ENCODE peak calls at places on chromosome 5, in ten cellular contexts. G, X, Z, T, S, K, W, E, Q and U are unnamed samples.

GRCh38 chr5:76696254-76696653 is 19.7 kb upstream of the F2R start:
- DNase-seq in Q (no peak), W (no peak), K (no peak), G (no peak), S (no peak), T (no peak), E (no peak), X (no peak), Z (peak), U (no peak)

GRCh38 chr5:166102947-166103346 is 2188.5 kb upstream of the WWC1 start:
- DNase-seq in T (no peak), K (no peak), W (no peak), G (no peak), E (no peak), X (no peak), Z (no peak), S (no peak), Q (no peak), U (no peak)

GRCh38 chr5:149228610-149229297 is 42.9 kb upstream of the AFAP1L1 start:
- DNase-seq in E (no peak), Q (no peak), X (peak), W (no peak), S (no peak), T (no peak), Z (peak), K (peak), G (peak), U (no peak)

GRCh38 chr5:65625743-65626142 is 916 bp downstream of the SHLD3 start:
- DNase-seq in Z (no peak), Q (no peak), E (no peak), T (no peak), K (no peak), G (no peak), X (no peak), S (no peak), W (no peak), U (no peak)

GRCh38 chr5:172641359-172642045 is 439 bp downstream of the NEURL1B start:
- DNase-seq in K (no peak), G (peak), E (peak), Q (no peak), S (peak), X (peak), T (peak), W (peak), Z (no peak), U (no peak)

GRCh38 chr5:43432486-43433365 is 20.5 kb upstream of the CCL28 start:
- DNase-seq in Q (no peak), K (peak), X (no peak), Z (peak), W (peak), T (no peak), S (peak), E (no peak), G (no peak), U (no peak)

GRCh38 chr5:67002832-67003231 is 193.8 kb downstream of the CD180 start:
- DNase-seq in S (no peak), K (peak), Q (no peak), G (no peak), Z (no peak), X (no peak), T (no peak), E (no peak), W (no peak), U (no peak)

GRCh38 chr5:133873936-133874585 is 94.4 kb downstream of the C5orf15 start:
- DNase-seq in Z (no peak), G (no peak), K (no peak), Q (no peak), X (no peak), T (no peak), W (no peak), E (no peak), S (no peak), U (no peak)

GRCh38 chr5:111772456-111772855 is 15.5 kb upstream of the NREP start:
- DNase-seq in G (no peak), E (no peak), S (no peak), K (no peak), Q (no peak), Z (no peak), X (no peak), T (peak), W (no peak), U (no peak)

GRCh38 chr5:72494700-72495124 is 12.5 kb downstream of the ZNF366 start:
- DNase-seq in W (no peak), T (no peak), K (peak), G (no peak), Q (no peak), S (no peak), X (no peak), E (no peak), Z (peak), U (no peak)

GRCh38 chr5:144121577-144121976 is 48.9 kb downstream of the YIPF5 start:
- DNase-seq in T (no peak), E (no peak), S (no peak), G (no peak), X (no peak), K (no peak), Z (peak), Q (no peak), W (no peak), U (no peak)

GRCh38 chr5:136309376-136309775 is 56.0 kb downstream of the TRPC7 start:
- DNase-seq in S (no peak), X (no peak), E (no peak), K (no peak), Q (no peak), W (no peak), G (no peak), Z (no peak), T (no peak), U (no peak)

GRCh38 chr5:13606051-13606450 is 338.4 kb downstream of the DNAH5 start:
- DNase-seq in Z (no peak), E (no peak), Q (no peak), K (peak), W (no peak), X (no peak), S (no peak), T (no peak), G (no peak), U (no peak)

GRCh38 chr5:97009212-97009898 is 73.5 kb downstream of the LNPEP start:
- DNase-seq in E (no peak), W (no peak), Z (peak), T (no peak), X (no peak), G (peak), S (no peak), K (no peak), Q (no peak), U (no peak)

GRCh38 chr5:71461360-71461759 is 5.9 kb downstream of the BDP1 start:
- DNase-seq in T (no peak), S (no peak), Q (no peak), E (no peak), Z (no peak), G (no peak), X (no peak), K (no peak), W (no peak), U (no peak)

GRCh38 chr5:158303261-158303660 is 444.3 kb upstream of the CLINT1 start:
- DNase-seq in S (no peak), G (no peak), Z (peak), Q (no peak), X (no peak), W (no peak), E (no peak), K (no peak), T (no peak), U (no peak)

GRCh38 chr5:77167695-77168111 is 42.8 kb upstream of the PDE8B start:
- DNase-seq in K (peak), W (no peak), E (no peak), Q (no peak), T (no peak), X (no peak), S (no peak), G (no peak), Z (peak), U (no peak)

GRCh38 chr5:74232281-74232680 is 408.2 kb downstream of the ENC1 start:
- DNase-seq in E (no peak), Q (no peak), T (no peak), W (no peak), Z (peak), S (no peak), X (no peak), K (peak), G (no peak), U (no peak)

GRCh38 chr5:19709403-19709802 is 278.6 kb downstream of the CDH18 start:
- DNase-seq in E (no peak), Q (no peak), K (no peak), X (no peak), S (no peak), G (no peak), W (no peak), T (no peak), Z (no peak), U (no peak)

GRCh38 chr5:143641549-143641955 is 170.4 kb upstream of the HMHB1 start:
- DNase-seq in W (no peak), Z (no peak), K (no peak), G (no peak), S (no peak), T (no peak), Q (no peak), X (no peak), E (no peak), U (no peak)

GRCh38 chr5:113090336-113091106 is 113.9 kb downstream of the DCP2 start:
- DNase-seq in Q (no peak), W (no peak), X (no peak), K (no peak), S (no peak), E (peak), T (no peak), Z (peak), G (no peak), U (no peak)

GRCh38 chr5:129541648-129542251 is 81.7 kb downstream of the ADAMTS19 start:
- DNase-seq in Z (peak), X (no peak), W (no peak), K (no peak), T (no peak), S (no peak), G (peak), E (no peak), Q (no peak), U (no peak)

GRCh38 chr5:15791859-15792258 is 291.9 kb downstream of the FBXL7 start:
- DNase-seq in W (no peak), E (no peak), Z (no peak), K (no peak), X (no peak), Q (no peak), G (no peak), T (no peak), S (no peak), U (no peak)

GRCh38 chr5:15789661-15790060 is 289.7 kb downstream of the FBXL7 start:
- DNase-seq in S (no peak), W (no peak), G (no peak), T (no peak), E (no peak), Z (no peak), Q (no peak), X (no peak), K (no peak), U (no peak)

GRCh38 chr5:15794117-15794985 is 294.4 kb downstream of the FBXL7 start:
- DNase-seq in W (no peak), G (no peak), E (no peak), T (no peak), X (no peak), K (no peak), S (no peak), Z (peak), Q (no peak), U (no peak)

GRCh38 chr5:15790446-15791005 is 290.5 kb downstream of the FBXL7 start:
- DNase-seq in Q (no peak), G (no peak), Z (no peak), X (no peak), W (no peak), T (no peak), E (no peak), S (no peak), K (no peak), U (no peak)

GRCh38 chr5:15791274-15791673 is 291.3 kb downstream of the FBXL7 start:
- DNase-seq in S (no peak), E (no peak), Z (peak), Q (no peak), T (no peak), X (no peak), W (no peak), G (no peak), K (no peak), U (no peak)
- TF ChIP-seq CTCF in S (no peak), E (no peak), Z (no peak), Q (no peak), T (no peak), X (no peak), W (no peak), G (peak), K (peak), U (peak)

DNA sequence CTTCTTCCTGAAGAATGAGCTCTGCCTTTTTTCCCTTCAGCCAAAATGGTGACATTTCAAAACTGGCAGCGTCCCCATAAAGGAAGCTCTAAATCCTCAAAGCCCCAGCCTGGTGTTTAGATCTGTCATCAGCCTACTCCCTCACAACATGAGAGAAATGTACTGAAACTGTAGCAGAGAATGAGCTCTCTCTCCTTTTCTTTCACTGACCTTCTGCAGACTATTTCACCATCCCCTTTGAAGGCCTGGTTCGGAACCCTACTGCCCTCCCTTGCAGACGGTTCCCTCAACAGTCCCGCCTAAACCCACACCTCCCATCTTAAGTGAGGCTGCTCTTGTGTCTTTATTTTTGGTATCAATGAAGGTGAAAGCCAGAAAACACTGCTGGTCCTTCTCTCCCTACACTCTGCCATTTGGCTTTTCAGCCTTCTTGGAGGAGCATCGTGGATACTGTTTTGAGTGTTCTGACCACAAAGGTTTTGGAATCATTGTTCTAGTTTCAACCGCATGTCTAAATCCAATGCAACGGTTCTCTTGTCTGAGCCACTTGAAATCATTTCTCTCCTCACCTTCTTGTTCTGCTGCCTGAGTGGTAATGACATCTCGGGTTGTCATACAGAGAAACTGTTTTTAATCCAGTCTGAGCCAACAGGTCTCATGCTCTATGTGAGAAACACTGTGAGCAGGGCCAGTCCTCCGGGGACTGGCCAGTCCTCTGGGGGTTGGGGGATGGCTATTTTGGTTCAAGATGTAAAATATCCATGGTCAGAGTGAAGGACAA is 39.0 kb downstream of the ITK start:
- DNase-seq in X (no peak), E (no peak), Z (no peak), W (no peak), K (no peak), G (no peak), T (no peak), S (no peak), Q (no peak), U (no peak)
- TF ChIP-seq CTCF in X (no peak), E (no peak), Z (no peak), W (no peak), K (no peak), G (no peak), T (no peak), S (no peak), Q (no peak), U (no peak)

DNA sequence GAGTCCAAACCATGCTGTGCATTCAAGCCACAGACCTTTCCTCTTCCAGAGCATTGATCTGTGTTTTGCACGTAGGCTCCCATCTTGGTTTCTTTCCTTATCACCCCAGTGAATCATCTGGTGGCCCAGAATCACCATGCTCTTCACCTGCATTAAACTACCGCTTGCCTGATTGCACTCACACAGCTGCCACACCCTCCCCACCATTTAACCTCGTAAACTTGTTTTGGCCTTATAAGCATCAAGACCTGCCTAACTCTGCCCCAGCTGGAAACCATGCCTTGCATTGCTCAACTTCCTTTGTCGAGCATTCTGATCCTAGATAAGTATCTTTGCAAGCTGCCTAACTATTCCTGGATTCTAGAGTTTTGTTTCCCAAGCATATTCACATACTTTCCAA is 369.5 kb upstream of the SEMA6A start:
- DNase-seq in E (no peak), Z (peak), T (peak), G (no peak), S (no peak), W (no peak), K (no peak), Q (no peak), X (no peak), U (no peak)
- TF ChIP-seq CTCF in E (no peak), Z (no peak), T (no peak), G (no peak), S (no peak), W (no peak), K (no peak), Q (no peak), X (no peak), U (no peak)

GRCh38 chr5:162243651-162244050 is 176.1 kb downstream of the GABRG2 start:
- DNase-seq in S (no peak), Z (no peak), K (no peak), Q (no peak), E (no peak), T (no peak), X (no peak), W (no peak), G (no peak), U (no peak)

DNA sequence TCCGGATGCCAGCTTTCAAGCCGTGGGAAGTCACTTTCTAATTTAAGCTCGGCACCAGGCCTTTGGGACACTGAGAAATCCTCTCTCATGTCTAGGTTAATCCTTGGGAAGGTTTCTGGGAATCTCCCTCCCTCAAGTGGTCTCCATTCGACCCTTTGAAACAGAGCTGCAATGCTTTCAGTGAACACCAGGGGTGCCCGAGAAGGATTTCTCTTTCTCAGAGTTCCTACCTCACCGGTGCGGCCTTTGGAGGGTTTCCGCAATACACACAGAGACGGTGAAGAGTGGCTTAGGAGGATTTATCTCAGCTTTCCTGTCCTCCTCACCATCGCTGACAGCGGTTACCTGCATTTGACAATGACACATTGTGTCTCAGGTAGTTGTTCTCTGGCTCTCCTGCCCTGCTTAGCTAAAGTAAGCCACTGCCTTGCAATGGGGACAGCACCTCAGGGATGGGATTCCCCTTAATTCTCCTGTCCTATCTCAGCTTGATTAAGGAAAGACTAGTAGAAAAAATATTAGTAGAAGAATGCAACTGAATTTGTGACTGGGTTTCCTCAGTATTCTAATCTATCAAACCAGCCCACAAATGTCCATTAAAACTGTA is 180.6 kb downstream of the GABRG2 start:
- DNase-seq in Q (no peak), E (no peak), W (no peak), X (no peak), Z (no peak), S (no peak), G (no peak), T (peak), K (no peak), U (no peak)
- TF ChIP-seq CTCF in Q (no peak), E (no peak), W (no peak), X (no peak), Z (peak), S (no peak), G (no peak), T (peak), K (peak), U (peak)

GRCh38 chr5:122415481-122416120 is 103.6 kb downstream of the SNCAIP start:
- DNase-seq in T (peak), S (peak), X (peak), Z (peak), K (no peak), E (peak), Q (no peak), W (peak), G (peak), U (no peak)
- TF ChIP-seq CTCF in T (peak), S (no peak), X (peak), Z (peak), K (peak), E (peak), Q (no peak), W (peak), G (peak), U (peak)

DNA sequence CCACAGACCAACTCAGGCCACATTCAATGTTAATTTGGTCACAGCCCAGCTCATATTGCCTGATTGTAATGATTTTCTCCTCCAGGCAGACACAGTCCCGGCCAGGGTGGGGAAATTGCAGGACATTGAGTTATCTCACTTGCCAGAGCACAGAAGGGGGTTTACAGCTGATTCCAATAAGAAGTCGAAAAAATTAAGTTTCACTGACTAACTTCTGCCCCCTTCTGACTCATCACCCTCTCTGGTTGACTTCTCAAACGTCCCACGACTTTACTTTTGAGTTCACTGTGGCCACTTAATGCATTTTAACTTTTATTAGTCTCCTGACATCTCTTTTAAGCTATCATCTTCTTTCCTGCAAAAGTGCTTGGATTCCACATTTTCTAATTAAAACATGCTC is 321.4 kb upstream of the WWC1 start:
- DNase-seq in G (no peak), Z (peak), W (no peak), X (no peak), T (no peak), S (no peak), E (no peak), Q (no peak), K (peak), U (no peak)
- TF ChIP-seq CTCF in G (no peak), Z (no peak), W (no peak), X (no peak), T (no peak), S (no peak), E (no peak), Q (no peak), K (no peak), U (peak)

GRCh38 chr5:1217596-1218206 is 7.5 kb upstream of the SLC6A18 start:
- DNase-seq in S (no peak), W (no peak), Z (no peak), K (no peak), Q (no peak), E (no peak), X (no peak), T (no peak), G (peak), U (no peak)
- TF ChIP-seq CTCF in S (no peak), W (no peak), Z (no peak), K (no peak), Q (no peak), E (no peak), X (no peak), T (no peak), G (no peak), U (no peak)

GRCh38 chr5:95261369-95262175 is 23.3 kb downstream of the MCTP1 start:
- DNase-seq in T (no peak), Q (no peak), W (no peak), S (no peak), Z (peak), G (peak), X (no peak), E (no peak), K (no peak), U (no peak)
- TF ChIP-seq CTCF in T (peak), Q (no peak), W (peak), S (no peak), Z (peak), G (peak), X (no peak), E (no peak), K (peak), U (peak)

GRCh38 chr5:35183243-35183955 is 46.9 kb downstream of the PRLR start:
- DNase-seq in Q (no peak), G (peak), E (no peak), X (no peak), Z (peak), T (peak), K (no peak), W (peak), S (peak), U (no peak)
- TF ChIP-seq CTCF in Q (no peak), G (peak), E (no peak), X (peak), Z (peak), T (no peak), K (peak), W (peak), S (no peak), U (peak)